ENCODE peak calls at places on chromosomes 11 and 22, in five cellular contexts. One of them, this sample, is unnamed.

GRCh38 chr11:75475767-75476650 is 43.0 kb upstream of the KLHL35 start:
- DNase-seq in foreskin keratinocyte: peak; percentile 45
- DNase-seq in thoracic aorta: no peak
- DNase-seq in AG04450: no peak
- DNase-seq in astrocyte: no peak
- DNase-seq in this sample: no peak

GRCh38 chr11:77027275-77027674 is 6.9 kb upstream of the B3GNT6 start:
- DNase-seq in thoracic aorta: no peak
- DNase-seq in astrocyte: peak; percentile 71
- DNase-seq in foreskin keratinocyte: no peak
- DNase-seq in AG04450: no peak
- DNase-seq in this sample: no peak

GRCh38 chr11:6225896-6226295 is 8.5 kb downstream of the FHIP1B start:
- DNase-seq in AG04450: no peak
- DNase-seq in astrocyte: no peak
- DNase-seq in thoracic aorta: no peak
- DNase-seq in foreskin keratinocyte: no peak
- DNase-seq in this sample: no peak

GRCh38 chr11:128232588-128232987 is 354.8 kb downstream of the ETS1 start:
- DNase-seq in astrocyte: no peak
- DNase-seq in AG04450: no peak
- DNase-seq in foreskin keratinocyte: no peak
- DNase-seq in thoracic aorta: no peak
- DNase-seq in this sample: no peak

GRCh38 chr11:118633979-118634378 is 26.6 kb downstream of the PHLDB1 start:
- DNase-seq in AG04450: no peak
- DNase-seq in thoracic aorta: no peak
- DNase-seq in foreskin keratinocyte: no peak
- DNase-seq in astrocyte: peak; percentile 41
- DNase-seq in this sample: peak; percentile 41

GRCh38 chr11:36688892-36689291 is 90.9 kb upstream of the RAG2 start:
- DNase-seq in astrocyte: no peak
- DNase-seq in foreskin keratinocyte: no peak
- DNase-seq in thoracic aorta: no peak
- DNase-seq in AG04450: no peak
- DNase-seq in this sample: no peak

GRCh38 chr11:119694334-119694733 is 34.7 kb downstream of the NECTIN1 start:
- DNase-seq in astrocyte: peak; percentile 36
- DNase-seq in foreskin keratinocyte: no peak
- DNase-seq in thoracic aorta: no peak
- DNase-seq in AG04450: no peak
- DNase-seq in this sample: no peak

GRCh38 chr11:84836371-84836770 is 790.8 kb downstream of the DLG2 start:
- DNase-seq in astrocyte: no peak
- DNase-seq in thoracic aorta: no peak
- DNase-seq in AG04450: no peak
- DNase-seq in foreskin keratinocyte: no peak
- DNase-seq in this sample: no peak

GRCh38 chr11:121459413-121460041 is 6.8 kb upstream of the SORL1-AS1 start:
- DNase-seq in foreskin keratinocyte: no peak
- DNase-seq in AG04450: no peak
- DNase-seq in astrocyte: no peak
- DNase-seq in thoracic aorta: no peak
- DNase-seq in this sample: no peak

GRCh38 chr11:36763187-36763586 is 165.2 kb upstream of the RAG2 start:
- DNase-seq in AG04450: no peak
- DNase-seq in thoracic aorta: no peak
- DNase-seq in foreskin keratinocyte: no peak
- DNase-seq in astrocyte: no peak
- DNase-seq in this sample: no peak

GRCh38 chr11:36249271-36249670 is 40.0 kb downstream of the COMMD9 start:
- DNase-seq in AG04450: peak; percentile 77
- DNase-seq in astrocyte: peak; percentile 81
- DNase-seq in foreskin keratinocyte: peak; percentile 94
- DNase-seq in thoracic aorta: no peak
- DNase-seq in this sample: peak; percentile 87

GRCh38 chr11:7977251-7977917 is 9.8 kb upstream of the EIF3F start:
- DNase-seq in AG04450: peak; percentile 77
- DNase-seq in astrocyte: peak; percentile 89
- DNase-seq in foreskin keratinocyte: peak; percentile 93
- DNase-seq in thoracic aorta: no peak
- DNase-seq in this sample: peak; percentile 87

GRCh38 chr11:46553746-46554204 is 40.0 kb downstream of the AMBRA1 start:
- DNase-seq in AG04450: no peak
- DNase-seq in astrocyte: peak; percentile 52
- DNase-seq in foreskin keratinocyte: no peak
- DNase-seq in thoracic aorta: no peak
- DNase-seq in this sample: peak; percentile 27

GRCh38 chr11:1226226-1226961 is 3.5 kb downstream of the MUC5B start:
- DNase-seq in foreskin keratinocyte: no peak
- DNase-seq in AG04450: no peak
- DNase-seq in thoracic aorta: no peak
- DNase-seq in astrocyte: no peak
- DNase-seq in this sample: no peak

DNA sequence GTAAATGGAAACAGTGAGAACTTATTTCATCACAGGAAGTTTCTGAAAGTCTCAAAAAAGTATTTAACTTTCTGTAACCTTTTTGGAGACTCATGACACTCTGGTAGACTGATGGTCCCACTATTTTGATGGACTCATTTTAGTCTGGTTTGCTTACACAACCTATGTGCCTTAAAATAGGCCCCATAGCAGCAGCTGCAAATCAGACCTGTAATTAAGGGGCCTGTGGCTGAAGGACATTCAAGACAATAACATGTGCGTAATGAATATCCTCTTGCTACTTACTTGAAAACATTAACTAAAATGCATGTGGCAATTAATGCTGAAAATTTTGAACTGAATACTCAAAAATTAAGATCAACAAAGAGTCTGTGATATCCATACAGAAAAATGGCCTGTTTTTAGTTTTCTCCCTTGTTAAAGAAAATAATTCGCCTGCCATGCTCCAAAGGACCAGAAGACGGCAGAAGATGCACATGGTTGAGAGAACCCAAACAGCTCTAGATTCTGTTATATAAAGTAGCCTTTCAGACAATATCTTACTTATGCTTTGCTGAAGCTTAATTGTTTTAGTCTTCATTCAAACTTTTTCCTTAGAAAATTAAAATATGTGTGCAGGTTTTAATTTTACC is 568.5 kb downstream of the KCNA4 start:
- DNase-seq in AG04450: no peak
- DNase-seq in foreskin keratinocyte: no peak
- DNase-seq in thoracic aorta: no peak
- DNase-seq in astrocyte: no peak
- DNase-seq in this sample: peak; percentile 24
- TF ChIP-seq CTCF in AG04450: peak; percentile 61
- TF ChIP-seq CTCF in foreskin keratinocyte: peak; percentile 57
- TF ChIP-seq CTCF in thoracic aorta: no peak
- TF ChIP-seq CTCF in astrocyte: peak; percentile 85
- TF ChIP-seq CTCF in this sample: peak; percentile 75

GRCh38 chr11:101428918-101429317 is 154.9 kb downstream of the TRPC6 start:
- DNase-seq in foreskin keratinocyte: peak; percentile 47
- DNase-seq in AG04450: no peak
- DNase-seq in astrocyte: no peak
- DNase-seq in thoracic aorta: no peak
- DNase-seq in this sample: peak; percentile 13
- TF ChIP-seq CTCF in foreskin keratinocyte: peak; percentile 75
- TF ChIP-seq CTCF in AG04450: peak; percentile 67
- TF ChIP-seq CTCF in astrocyte: peak; percentile 47
- TF ChIP-seq CTCF in thoracic aorta: no peak
- TF ChIP-seq CTCF in this sample: peak; percentile 56

DNA sequence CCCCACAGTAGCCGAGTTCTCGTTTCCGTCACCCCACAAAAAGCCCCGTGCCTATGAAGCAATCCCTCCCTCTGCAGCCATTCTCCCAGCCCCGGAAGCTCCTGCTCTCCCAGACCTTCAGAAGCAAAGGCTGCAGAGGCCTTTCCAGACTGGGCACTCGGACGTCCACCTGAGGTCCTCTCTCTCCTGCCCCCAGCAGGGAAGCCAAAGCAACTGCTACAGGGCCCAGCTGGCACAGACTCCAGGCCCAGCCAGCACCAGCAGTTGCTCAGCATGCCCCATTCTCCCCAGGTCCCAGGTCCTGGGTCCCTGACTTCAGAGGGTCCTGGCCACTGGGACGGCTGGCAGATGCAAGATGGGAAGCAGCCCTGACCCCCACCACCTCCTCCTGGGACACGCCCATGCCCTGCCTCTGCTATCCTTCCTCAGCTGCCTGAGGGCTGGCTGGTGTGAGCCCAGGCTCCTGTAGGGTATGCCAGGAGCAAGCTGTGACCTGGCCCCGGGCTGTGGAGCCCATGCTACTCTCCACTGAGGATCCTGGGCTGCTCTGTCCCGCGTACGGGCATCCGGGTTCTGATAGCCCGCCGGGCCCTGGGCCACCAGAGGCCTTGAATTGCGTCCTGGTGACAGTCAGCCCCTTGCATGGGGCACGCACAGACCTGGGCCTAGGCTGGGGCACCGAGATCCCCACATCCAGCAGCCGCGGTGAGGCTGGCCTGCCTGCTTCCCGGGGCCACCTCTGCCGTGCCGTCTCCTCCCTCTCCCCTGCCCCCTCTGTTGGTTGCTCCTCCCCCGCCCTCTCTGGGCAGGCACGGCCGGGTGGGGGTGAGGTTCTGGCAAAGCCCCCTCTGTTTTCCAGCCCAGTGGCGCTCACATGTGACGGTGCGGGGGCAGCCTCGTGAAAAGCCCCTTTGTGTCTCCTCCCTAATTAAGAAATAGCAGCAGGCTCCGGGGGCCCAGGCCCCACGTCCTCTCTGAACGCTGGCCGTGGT is 1310.3 kb downstream of the BRD1 start:
- DNase-seq in thoracic aorta: no peak
- DNase-seq in astrocyte: no peak
- DNase-seq in AG04450: no peak
- DNase-seq in foreskin keratinocyte: no peak
- DNase-seq in this sample: no peak
- TF ChIP-seq CTCF in thoracic aorta: no peak
- TF ChIP-seq CTCF in astrocyte: no peak
- TF ChIP-seq CTCF in AG04450: no peak
- TF ChIP-seq CTCF in foreskin keratinocyte: no peak
- TF ChIP-seq CTCF in this sample: no peak

DNA sequence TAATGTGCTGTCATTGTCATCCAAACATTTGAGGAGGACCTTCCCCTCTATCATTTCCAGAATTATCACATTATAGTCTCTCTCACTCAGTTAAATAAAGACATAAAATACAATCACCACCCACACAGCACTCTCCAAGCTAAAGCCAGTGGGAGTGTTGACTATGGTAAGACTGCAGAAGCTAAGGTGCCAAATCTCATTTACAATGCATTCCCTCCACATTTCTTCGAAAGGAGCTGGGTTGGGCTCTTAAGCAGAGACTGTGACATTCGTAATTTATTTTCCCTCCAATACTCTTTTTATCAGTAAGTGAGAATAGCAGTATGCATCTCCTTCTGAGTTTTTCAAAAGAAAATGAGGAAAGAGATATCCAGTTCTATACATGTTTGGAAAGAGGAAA is 74.2 kb downstream of the NOX4 start:
- DNase-seq in thoracic aorta: no peak
- DNase-seq in AG04450: no peak
- DNase-seq in foreskin keratinocyte: no peak
- DNase-seq in astrocyte: no peak
- DNase-seq in this sample: no peak
- TF ChIP-seq CTCF in thoracic aorta: no peak
- TF ChIP-seq CTCF in AG04450: no peak
- TF ChIP-seq CTCF in foreskin keratinocyte: no peak
- TF ChIP-seq CTCF in astrocyte: no peak
- TF ChIP-seq CTCF in this sample: no peak

DNA sequence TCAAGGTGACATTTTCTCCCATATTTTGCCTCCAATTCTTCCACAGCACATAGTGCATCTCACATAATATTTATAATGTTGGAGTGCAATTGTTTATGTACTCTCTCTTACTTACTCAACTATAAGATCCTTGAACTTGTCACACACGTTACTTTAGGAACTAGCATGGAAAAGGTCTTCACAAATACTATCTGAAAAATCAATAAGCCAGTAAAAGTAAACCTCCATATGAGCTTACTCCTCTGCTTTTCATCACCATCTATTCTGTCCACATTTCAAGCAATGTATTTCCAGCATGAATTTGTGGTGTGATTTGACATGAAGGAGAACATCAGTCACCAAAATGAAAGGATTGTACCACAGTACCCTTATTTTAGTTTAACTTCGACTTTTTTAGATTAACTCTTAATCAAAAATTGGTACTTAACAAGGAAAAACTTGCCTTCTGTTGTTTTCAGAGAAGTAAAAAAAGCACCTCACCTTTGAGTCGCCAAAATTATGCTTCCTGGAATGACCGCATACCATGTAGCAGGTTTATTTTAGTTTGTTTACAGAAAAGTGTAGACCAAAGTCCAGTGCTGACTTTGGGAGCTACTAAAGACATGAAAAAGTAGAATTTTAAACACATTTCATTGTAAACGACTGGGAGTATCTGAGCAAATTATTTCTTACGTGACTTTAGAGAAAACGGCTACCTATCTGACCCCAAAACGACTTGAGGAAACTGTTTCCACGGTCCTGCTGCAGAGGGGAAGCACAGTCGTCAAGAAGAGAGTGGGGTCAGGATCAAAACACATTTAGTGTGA is at the start of gene SLC22A9:
- DNase-seq in astrocyte: no peak
- DNase-seq in thoracic aorta: no peak
- DNase-seq in AG04450: no peak
- DNase-seq in foreskin keratinocyte: no peak
- DNase-seq in this sample: no peak
- TF ChIP-seq CTCF in astrocyte: no peak
- TF ChIP-seq CTCF in thoracic aorta: no peak
- TF ChIP-seq CTCF in AG04450: no peak
- TF ChIP-seq CTCF in foreskin keratinocyte: no peak
- TF ChIP-seq CTCF in this sample: no peak

DNA sequence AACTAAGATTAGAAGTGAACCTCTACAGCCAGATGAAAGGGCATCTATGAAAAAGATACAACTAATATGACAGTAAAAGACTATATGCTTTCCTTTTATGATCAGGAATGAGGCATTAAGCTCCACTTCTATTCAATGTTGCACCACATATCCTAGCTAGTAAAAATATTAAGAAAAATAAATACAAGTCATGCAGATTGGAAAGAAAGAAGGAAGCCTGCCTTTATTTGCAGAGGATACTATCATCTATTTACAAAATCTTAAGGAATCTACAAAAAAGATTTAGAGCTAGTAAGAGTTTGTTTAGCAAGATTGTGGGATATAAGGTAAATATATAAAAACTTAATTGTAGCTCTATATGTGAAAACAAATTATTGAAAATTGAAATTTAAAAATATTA is 308.8 kb downstream of the DYNC2H1 start:
- DNase-seq in AG04450: no peak
- DNase-seq in foreskin keratinocyte: no peak
- DNase-seq in astrocyte: no peak
- DNase-seq in thoracic aorta: no peak
- DNase-seq in this sample: no peak
- TF ChIP-seq CTCF in AG04450: no peak
- TF ChIP-seq CTCF in foreskin keratinocyte: no peak
- TF ChIP-seq CTCF in astrocyte: no peak
- TF ChIP-seq CTCF in thoracic aorta: no peak
- TF ChIP-seq CTCF in this sample: no peak

This sample was measured in HFFc6.